ENCODE peak calls at places on chromosomes 16 and 17, in seven cellular contexts. W, T, R, K, Z, D and I are unnamed samples.

GRCh38 chr16:72474511-72475123 is 302.7 kb upstream of the PMFBP1 start:
- DNase-seq in Z (no peak), W (no peak), D (peak), T (no peak), R (no peak), K (no peak), I (no peak)

GRCh38 chr17:43020789-43021738 is 1.1 kb downstream of the VAT1 start:
- DNase-seq in W (no peak), D (peak), R (peak), T (peak), Z (peak), K (peak), I (peak)

GRCh38 chr16:3092501-3092991 is 6.5 kb downstream of the ZSCAN10 start:
- DNase-seq in W (no peak), R (no peak), D (no peak), K (no peak), Z (no peak), T (no peak), I (peak)

GRCh38 chr16:58733248-58733670 is 857 bp downstream of the GOT2 start:
- DNase-seq in K (peak), W (no peak), R (no peak), Z (no peak), T (no peak), D (peak), I (no peak)

GRCh38 chr17:75194879-75195278 is 10.6 kb upstream of the NUP85 start:
- DNase-seq in D (no peak), W (no peak), K (no peak), T (no peak), Z (no peak), R (no peak), I (no peak)

GRCh38 chr16:49499018-49499785 is 125.6 kb downstream of the C16orf78 start:
- DNase-seq in R (peak), W (no peak), T (no peak), D (no peak), Z (peak), K (no peak), I (no peak)

GRCh38 chr16:4684763-4685162 is 8.6 kb upstream of the NUDT16L1 start:
- DNase-seq in W (no peak), T (no peak), R (no peak), Z (no peak), D (no peak), K (no peak), I (no peak)

GRCh38 chr17:1919206-1919605 is 89.4 kb downstream of the RPA1 start:
- DNase-seq in Z (no peak), R (no peak), K (no peak), W (no peak), T (no peak), D (no peak), I (no peak)

GRCh38 chr17:45370949-45371413 is 54.2 kb upstream of the MAP3K14 start:
- DNase-seq in Z (no peak), W (no peak), D (peak), R (no peak), T (no peak), K (no peak), I (no peak)

GRCh38 chr17:27540300-27541105 is 84.3 kb downstream of the KSR1 start:
- DNase-seq in D (peak), R (no peak), W (no peak), Z (no peak), T (peak), K (no peak), I (peak)